ENCODE peak calls at places on chromosomes 1 and 21, in ten cellular contexts. Y, P, N, R, A, C, H, I, O and W are unnamed samples.

GRCh38 chr1:234538930-234539649 is 60.1 kb upstream of the TARBP1 start:
- DNase-seq in Y (no peak), P (no peak), N (no peak), R (no peak), A (no peak), C (peak), H (peak), I (no peak), O (peak), W (peak)

GRCh38 chr1:114063544-114063943 is 84.3 kb downstream of the OLFML3 start:
- DNase-seq in Y (no peak), P (no peak), N (no peak), R (no peak), A (no peak), C (no peak), H (no peak), I (no peak), O (no peak), W (no peak)

GRCh38 chr1:226542623-226543103 is 5.9 kb upstream of the STUM start:
- DNase-seq in Y (peak), P (no peak), N (peak), R (no peak), A (peak), C (peak), H (peak), I (peak), O (no peak), W (no peak)

GRCh38 chr1:219945795-219946194 is 17.4 kb upstream of the SLC30A10 start:
- DNase-seq in Y (no peak), P (no peak), N (no peak), R (no peak), A (no peak), C (no peak), H (no peak), I (no peak), O (no peak), W (no peak)

GRCh38 chr1:19661721-19662228 is 2.9 kb upstream of the HTR6 start:
- DNase-seq in Y (peak), P (no peak), N (peak), R (no peak), A (peak), C (no peak), H (no peak), I (no peak), O (no peak), W (no peak)

GRCh38 chr1:183472488-183473285 is at the start of gene SMG7:
- DNase-seq in Y (peak), P (no peak), N (peak), R (peak), A (no peak), C (no peak), H (no peak), I (peak), O (peak), W (peak)

GRCh38 chr1:56527548-56528302 is 51.6 kb downstream of the PLPP3 start:
- DNase-seq in Y (no peak), P (no peak), N (no peak), R (peak), A (peak), C (no peak), H (peak), I (no peak), O (no peak), W (no peak)

GRCh38 chr1:153202006-153202405 is 1.2 kb upstream of the LELP1 start:
- DNase-seq in Y (no peak), P (no peak), N (no peak), R (peak), A (no peak), C (no peak), H (no peak), I (no peak), O (no peak), W (no peak)

GRCh38 chr21:31203371-31204054 is 140.5 kb downstream of the TIAM1 start:
- DNase-seq in Y (no peak), P (no peak), N (no peak), R (no peak), A (no peak), C (no peak), H (no peak), I (no peak), O (no peak), W (no peak)

GRCh38 chr1:89556716-89557442 is 32.2 kb downstream of the LRRC8B start:
- DNase-seq in Y (no peak), P (no peak), N (no peak), R (no peak), A (no peak), C (no peak), H (no peak), I (no peak), O (no peak), W (no peak)

GRCh38 chr1:36584874-36585759 is 102.4 kb upstream of the CSF3R start:
- DNase-seq in Y (no peak), P (no peak), N (no peak), R (no peak), A (no peak), C (no peak), H (no peak), I (no peak), O (no peak), W (no peak)

GRCh38 chr1:31579374-31579773 is 3.1 kb downstream of the TINAGL1 start:
- DNase-seq in Y (no peak), P (no peak), N (no peak), R (peak), A (peak), C (peak), H (peak), I (no peak), O (no peak), W (no peak)

GRCh38 chr1:87203890-87204289 is 124.8 kb upstream of the LMO4 start:
- DNase-seq in Y (no peak), P (no peak), N (no peak), R (no peak), A (no peak), C (no peak), H (no peak), I (no peak), O (no peak), W (no peak)

GRCh38 chr1:4653328-4653660 is 1.1 kb upstream of the AJAP1 start:
- DNase-seq in Y (no peak), P (no peak), N (no peak), R (no peak), A (no peak), C (no peak), H (no peak), I (no peak), O (no peak), W (no peak)

GRCh38 chr1:4650486-4650885 is 3.9 kb upstream of the AJAP1 start:
- DNase-seq in Y (no peak), P (no peak), N (no peak), R (no peak), A (no peak), C (no peak), H (no peak), I (no peak), O (no peak), W (no peak)

GRCh38 chr1:4648657-4649056 is 5.8 kb upstream of the AJAP1 start:
- DNase-seq in Y (no peak), P (no peak), N (no peak), R (no peak), A (no peak), C (no peak), H (no peak), I (no peak), O (no peak), W (no peak)

GRCh38 chr1:4652631-4653327 is 1.6 kb upstream of the AJAP1 start:
- DNase-seq in Y (peak), P (no peak), N (peak), R (peak), A (peak), C (peak), H (peak), I (peak), O (peak), W (no peak)

GRCh38 chr1:4650981-4651380 is 3.4 kb upstream of the AJAP1 start:
- DNase-seq in Y (no peak), P (no peak), N (no peak), R (no peak), A (no peak), C (no peak), H (no peak), I (no peak), O (no peak), W (no peak)
- TF ChIP-seq CTCF in Y (no peak), P (no peak), N (no peak), R (no peak), A (no peak), C (no peak), H (no peak), I (no peak), O (no peak), W (no peak)

DNA sequence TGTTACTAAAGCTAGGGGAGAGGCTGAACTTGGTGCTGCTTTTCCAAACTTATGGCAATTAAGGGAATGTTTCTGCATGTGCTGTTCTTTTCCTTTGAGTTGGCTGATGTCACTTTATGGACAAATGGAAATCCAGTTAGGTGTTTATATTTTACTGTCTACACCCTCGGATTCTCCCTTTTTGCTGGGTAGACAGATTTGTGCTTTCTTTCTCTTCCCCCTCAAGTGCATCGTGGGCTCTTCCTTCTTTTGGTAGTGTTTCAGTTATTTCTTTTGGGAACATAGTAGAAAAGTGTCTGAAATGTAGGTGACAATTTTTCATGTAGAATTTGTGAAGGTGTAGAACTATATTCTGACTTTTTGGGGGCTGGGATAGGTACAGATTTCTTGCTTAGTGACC is 22.9 kb downstream of the SYT14 start:
- DNase-seq in Y (no peak), P (no peak), N (no peak), R (no peak), A (no peak), C (no peak), H (no peak), I (no peak), O (no peak), W (no peak)
- TF ChIP-seq POLR2A in Y (no peak), P (no peak), N (no peak), R (no peak), A (no peak), C (no peak), H (no peak), I (no peak), O (no peak), W (no peak)

GRCh38 chr1:245684111-245684510 is 529.3 kb downstream of the KIF26B start:
- DNase-seq in Y (no peak), P (no peak), N (no peak), R (no peak), A (no peak), C (no peak), H (no peak), I (peak), O (peak), W (peak)
- H3K4me3 ChIP-seq in Y (no peak), P (no peak), N (no peak), R (no peak), A (no peak), C (no peak), H (no peak), I (no peak), O (no peak), W (no peak)

GRCh38 chr21:43611598-43612369 is 47.5 kb downstream of the HSF2BP start:
- DNase-seq in Y (peak), P (peak), N (peak), R (peak), A (peak), C (peak), H (peak), I (peak), O (peak), W (no peak)
- TF ChIP-seq CTCF in Y (peak), P (peak), N (peak), R (peak), A (peak), C (peak), H (peak), I (peak), O (peak), W (no peak)

GRCh38 chr1:72804541-72804940 is 522.2 kb upstream of the NEGR1 start:
- DNase-seq in Y (no peak), P (no peak), N (no peak), R (no peak), A (no peak), C (no peak), H (no peak), I (no peak), O (no peak), W (no peak)
- TF ChIP-seq POLR2A in Y (no peak), P (no peak), N (no peak), R (no peak), A (no peak), C (no peak), H (no peak), I (no peak), O (no peak), W (no peak)